ENCODE peak calls at places on chromosome 22, in four cellular contexts. A is A549, G is HepG2, S is GM12878. B is an unnamed sample.

GRCh38 chr22:41808400-41808799 is 7.9 kb downstream of the CCDC134 start:
- DNase-seq in A (no peak), G (no peak), S (no peak), B (peak)

GRCh38 chr22:25806579-25806978 is 64.6 kb downstream of the MYO18B start:
- DNase-seq in A (no peak), G (no peak), S (no peak), B (no peak)

GRCh38 chr22:23394525-23395326 is 185.4 kb downstream of the IGLL1 start:
- DNase-seq in A (no peak), G (no peak), S (no peak), B (no peak)

GRCh38 chr22:32644252-32645100 is 157.0 kb upstream of the TIMP3 start:
- DNase-seq in A (no peak), G (peak), S (no peak), B (no peak)

GRCh38 chr22:39026509-39027150 is 5.7 kb downstream of the APOBEC3D start:
- DNase-seq in A (no peak), G (no peak), S (no peak), B (no peak)

GRCh38 chr22:49746065-49746464 is 81.6 kb downstream of the BRD1 start:
- DNase-seq in A (no peak), G (no peak), S (no peak), B (no peak)

GRCh38 chr22:29313126-29314071 is 2.1 kb downstream of the RASL10A start:
- DNase-seq in A (no peak), G (no peak), S (no peak), B (peak)

GRCh38 chr22:25899566-25899965 is 157.6 kb downstream of the MYO18B start:
- DNase-seq in A (no peak), G (no peak), S (no peak), B (no peak)

GRCh38 chr22:33896154-33896800 is 24.0 kb downstream of the LARGE1 start:
- DNase-seq in A (no peak), G (no peak), S (no peak), B (no peak)

GRCh38 chr22:50481440-50482106 is at the start of gene ADM2:
- DNase-seq in A (peak), G (peak), S (no peak), B (peak)

GRCh38 chr22:24107668-24108067 is 73.6 kb upstream of the SUSD2 start:
- DNase-seq in A (no peak), G (no peak), S (no peak), B (no peak)

GRCh38 chr22:34645375-34645774 is 420.6 kb upstream of the ISX start:
- DNase-seq in A (no peak), G (peak), S (no peak), B (no peak)

GRCh38 chr22:36411589-36412258 is 24.0 kb upstream of the MYH9 start:
- DNase-seq in A (no peak), G (peak), S (no peak), B (no peak)

GRCh38 chr22:24141586-24141985 is 39.7 kb upstream of the SUSD2 start:
- DNase-seq in A (no peak), G (no peak), S (no peak), B (no peak)

GRCh38 chr22:37263966-37264887 is 18.1 kb upstream of the CYTH4 start:
- DNase-seq in A (no peak), G (no peak), S (no peak), B (no peak)

GRCh38 chr22:24494535-24495364 is at the start of gene UPB1:
- DNase-seq in A (no peak), G (no peak), S (no peak), B (no peak)

GRCh38 chr22:49650336-49651241 is 177.1 kb downstream of the BRD1 start:
- DNase-seq in A (no peak), G (no peak), S (no peak), B (no peak)

GRCh38 chr22:37018815-37019308 is 385 bp downstream of the TST start:
- DNase-seq in A (no peak), G (peak), S (no peak), B (peak)

GRCh38 chr22:17121235-17122195 is at the start of gene TMEM121B:
- DNase-seq in A (no peak), G (no peak), S (no peak), B (peak)

GRCh38 chr22:46542011-46542985 is 4.9 kb upstream of the CELSR1 start:
- DNase-seq in A (peak), G (peak), S (peak), B (peak)

GRCh38 chr22:48371391-48371790 is 1456.3 kb downstream of the BRD1 start:
- DNase-seq in A (no peak), G (no peak), S (no peak), B (no peak)

GRCh38 chr22:23272371-23272770 is 92.1 kb downstream of the BCR start:
- DNase-seq in A (no peak), G (no peak), S (no peak), B (peak)

GRCh38 chr22:31394326-31394725 is 5.1 kb upstream of the DRG1 start:
- DNase-seq in A (no peak), G (no peak), S (no peak), B (no peak)

GRCh38 chr22:31393890-31394289 is 5.5 kb upstream of the DRG1 start:
- DNase-seq in A (no peak), G (no peak), S (no peak), B (no peak)

GRCh38 chr22:31400023-31400397 is 606 bp downstream of the DRG1 start:
- DNase-seq in A (no peak), G (no peak), S (no peak), B (no peak)

GRCh38 chr22:31399211-31400022 is at the start of gene DRG1:
- DNase-seq in A (peak), G (peak), S (peak), B (peak)
- TF ChIP-seq POLR2AphosphoS2 in A (no peak), G (no peak), S (peak), B (no peak)

DNA sequence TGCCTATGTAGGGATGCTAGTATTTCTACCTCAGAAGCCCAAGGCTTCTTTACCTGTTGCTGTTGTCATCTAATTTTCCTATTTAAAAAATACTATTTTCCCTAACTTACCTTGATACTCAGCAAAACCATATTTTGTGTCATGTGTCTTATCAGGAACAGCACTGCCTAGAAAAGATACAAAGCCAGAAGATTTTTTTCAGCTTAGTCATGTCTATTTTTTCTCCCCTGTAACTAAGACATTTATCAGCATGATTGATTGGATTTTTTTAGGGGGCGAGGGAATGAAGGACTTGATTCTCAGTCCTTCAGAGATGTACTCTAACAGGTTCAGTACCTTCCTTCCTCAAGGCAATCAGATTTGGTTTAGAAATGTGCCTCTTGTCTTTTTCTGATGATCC is 3.5 kb upstream of the PIK3IP1 start:
- DNase-seq in A (no peak), G (no peak), S (no peak), B (no peak)
- TF ChIP-seq POLR2AphosphoS2 in A (no peak), G (no peak), S (no peak), B (no peak)

GRCh38 chr22:28002863-28003565 is 84.0 kb upstream of the PITPNB start:
- DNase-seq in A (no peak), G (no peak), S (no peak), B (no peak)

GRCh38 chr22:28006271-28006670 is 87.2 kb upstream of the PITPNB start:
- DNase-seq in A (no peak), G (no peak), S (no peak), B (no peak)

GRCh38 chr22:28008056-28008455 is 89.0 kb upstream of the PITPNB start:
- DNase-seq in A (no peak), G (no peak), S (no peak), B (no peak)

GRCh38 chr22:28004021-28004420 is 85.0 kb upstream of the PITPNB start:
- DNase-seq in A (no peak), G (no peak), S (no peak), B (no peak)

DNA sequence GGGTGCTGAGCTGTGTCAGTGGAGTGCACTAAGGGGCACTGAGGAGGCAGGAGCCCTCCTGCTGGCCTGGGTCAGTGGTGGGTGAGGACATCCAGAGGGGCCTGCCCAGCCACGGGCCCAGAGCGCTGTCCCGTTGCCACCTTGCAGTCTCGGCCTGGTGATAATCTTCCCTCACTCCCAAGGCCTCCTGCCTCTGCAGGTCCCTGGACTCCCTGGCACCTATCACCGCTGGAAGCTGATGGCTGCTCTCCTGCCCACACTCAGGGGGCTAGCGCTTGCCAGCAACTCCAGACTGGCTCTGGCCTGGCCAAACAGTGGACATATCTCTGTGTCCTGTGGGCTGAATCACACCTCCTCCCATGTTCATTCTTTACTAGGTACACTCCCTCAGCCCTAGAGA is 86.5 kb upstream of the PITPNB start:
- DNase-seq in A (no peak), G (no peak), S (no peak), B (no peak)
- TF ChIP-seq POLR2AphosphoS2 in A (no peak), G (no peak), S (no peak), B (no peak)

GRCh38 chr22:27801616-27802388 is at the start of gene MN1:
- DNase-seq in A (peak), G (no peak), S (no peak), B (no peak)
- TF ChIP-seq POLR2AphosphoS2 in A (no peak), G (no peak), S (no peak), B (no peak)

GRCh38 chr22:21025763-21026755 is 6.3 kb downstream of the SLC7A4 start:
- DNase-seq in A (no peak), G (no peak), S (no peak), B (no peak)

GRCh38 chr22:21028277-21029251 is 3.8 kb downstream of the SLC7A4 start:
- DNase-seq in A (no peak), G (no peak), S (no peak), B (no peak)

GRCh38 chr22:21025266-21025665 is 7.1 kb downstream of the SLC7A4 start:
- DNase-seq in A (no peak), G (no peak), S (no peak), B (no peak)

GRCh38 chr22:21029486-21030025 is 2.8 kb downstream of the SLC7A4 start:
- DNase-seq in A (no peak), G (no peak), S (no peak), B (no peak)

DNA sequence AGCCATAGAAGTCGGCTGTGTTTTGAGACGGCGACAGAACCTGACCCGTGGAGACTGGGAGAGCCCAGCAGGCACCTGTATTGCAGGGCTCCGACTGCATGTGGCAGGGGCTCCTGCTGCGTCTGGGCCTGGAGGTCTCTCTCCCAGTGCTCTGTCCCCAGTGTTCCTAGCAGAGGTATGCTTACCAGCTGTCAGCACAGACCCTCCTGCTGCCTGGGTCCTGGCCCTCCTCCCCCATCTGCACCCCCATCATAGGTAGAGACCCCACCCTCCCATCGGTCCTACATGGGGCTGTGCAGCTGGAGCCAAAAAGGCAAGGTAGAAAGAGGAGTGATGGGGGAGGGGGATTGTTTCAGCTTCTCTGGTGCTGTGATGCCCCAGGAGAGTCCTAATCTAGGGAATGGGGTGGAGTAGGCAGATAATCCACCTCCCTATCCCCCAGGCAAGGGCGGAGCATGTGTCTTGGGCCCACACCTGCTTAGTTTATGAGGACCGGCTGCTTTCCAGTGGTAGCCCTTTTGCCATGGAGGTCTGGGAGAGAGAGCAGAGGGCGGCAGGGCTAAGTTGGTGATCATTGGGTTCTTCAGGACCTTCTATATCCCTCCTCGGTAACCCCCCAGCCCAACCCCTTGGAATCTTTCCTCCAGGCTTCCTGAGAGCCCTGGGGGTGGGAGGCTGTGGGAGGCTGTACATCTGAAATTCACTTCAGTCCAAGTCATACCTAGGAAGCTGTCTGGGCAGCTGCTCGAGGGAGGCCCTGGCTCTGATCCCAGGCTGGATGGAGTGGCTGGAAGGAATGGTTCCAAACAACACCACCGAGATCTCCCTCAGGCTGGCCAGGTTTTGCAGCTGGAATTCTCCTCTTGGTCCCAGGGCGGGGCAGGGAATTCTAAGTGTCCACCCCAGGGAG is 5.3 kb downstream of the SLC7A4 start:
- DNase-seq in A (no peak), G (no peak), S (no peak), B (no peak)
- TF ChIP-seq POLR2AphosphoS2 in A (no peak), G (no peak), S (no peak), B (no peak)

DNA sequence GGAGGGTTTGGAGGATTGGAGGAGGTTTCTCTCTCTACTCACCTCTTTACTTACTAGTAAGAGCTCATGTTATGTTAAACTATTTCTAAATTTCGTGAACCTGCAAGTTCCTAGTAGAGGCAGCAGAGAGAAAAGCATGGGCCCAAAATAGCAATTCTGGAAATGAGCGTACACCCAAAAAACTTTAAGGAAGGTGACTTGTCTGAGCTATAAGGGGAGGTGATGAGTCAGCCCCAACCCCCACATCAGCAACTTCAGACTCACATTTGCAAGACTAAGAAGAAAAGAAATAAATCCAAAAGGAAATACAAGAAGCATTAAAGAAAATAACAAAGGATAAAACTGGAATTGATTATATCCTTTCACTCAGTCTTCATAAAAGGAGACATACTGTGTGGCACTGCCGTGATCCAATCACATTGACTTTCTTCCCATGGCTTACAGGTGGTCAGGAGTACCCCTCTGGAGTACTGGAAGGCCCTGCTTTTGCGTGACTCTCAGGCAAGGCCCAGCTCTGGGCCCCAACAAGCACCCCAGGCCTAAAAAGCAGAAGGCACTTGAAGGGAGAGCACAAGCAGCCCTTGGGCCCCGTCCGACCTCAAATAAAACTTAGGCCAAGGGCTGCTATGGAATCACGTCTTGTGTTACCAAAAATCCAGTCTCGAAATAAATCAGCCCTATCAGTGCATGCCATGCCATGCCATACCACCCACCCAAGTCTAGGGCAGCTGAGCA is 14.3 kb downstream of the PACSIN2 start:
- DNase-seq in A (no peak), G (no peak), S (no peak), B (no peak)
- TF ChIP-seq POLR2AphosphoS2 in A (no peak), G (no peak), S (no peak), B (no peak)

GRCh38 chr22:27207907-27208306 is 550.5 kb downstream of the MIAT start:
- DNase-seq in A (peak), G (no peak), S (no peak), B (no peak)

GRCh38 chr22:27204280-27204679 is 546.9 kb downstream of the MIAT start:
- DNase-seq in A (no peak), G (no peak), S (no peak), B (no peak)

GRCh38 chr22:27204817-27205216 is 547.4 kb downstream of the MIAT start:
- DNase-seq in A (no peak), G (no peak), S (no peak), B (no peak)

GRCh38 chr22:27206747-27207133 is 549.4 kb downstream of the MIAT start:
- DNase-seq in A (no peak), G (no peak), S (no peak), B (no peak)

DNA sequence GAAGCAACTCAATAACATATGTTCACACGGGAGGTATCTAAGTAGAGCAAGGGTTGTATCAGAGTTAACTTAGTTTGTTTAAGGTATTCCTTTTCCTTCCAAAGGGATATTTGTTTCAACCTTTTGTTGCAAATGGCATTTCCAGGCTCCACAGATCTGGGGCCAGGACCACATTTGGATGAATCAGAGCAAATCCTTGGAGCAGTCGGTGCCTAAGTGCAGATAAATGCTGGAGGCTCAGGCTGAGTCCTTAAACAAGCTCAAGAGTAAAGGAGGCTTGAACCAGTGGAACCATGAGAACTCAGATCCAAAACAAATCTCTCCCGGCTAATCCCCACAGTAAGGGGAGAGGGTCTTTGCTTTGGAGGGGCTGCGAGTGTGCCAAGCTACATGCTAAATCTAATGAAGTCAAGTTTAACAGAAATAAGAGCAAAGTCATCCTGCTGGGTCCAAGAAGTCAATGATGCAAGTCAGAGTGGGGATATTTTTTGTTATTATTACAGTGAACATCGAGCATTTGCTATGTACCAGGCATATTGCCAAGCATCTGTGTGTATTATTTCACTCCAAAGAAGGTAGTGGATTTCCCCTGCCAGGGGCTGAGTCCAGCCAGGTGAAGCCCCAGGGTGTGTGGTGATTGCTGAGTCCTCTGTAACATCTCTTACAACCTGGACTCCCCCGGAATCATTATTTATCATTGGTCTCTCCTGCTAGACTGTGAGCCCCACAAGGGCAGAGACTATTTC is 548.8 kb downstream of the MIAT start:
- DNase-seq in A (no peak), G (no peak), S (no peak), B (no peak)
- TF ChIP-seq POLR2AphosphoS2 in A (no peak), G (no peak), S (no peak), B (no peak)

GRCh38 chr22:19840059-19840458 is 14.6 kb downstream of the GNB1L start:
- DNase-seq in A (no peak), G (peak), S (no peak), B (no peak)

GRCh38 chr22:19843107-19843856 is 11.4 kb downstream of the GNB1L start:
- DNase-seq in A (no peak), G (no peak), S (no peak), B (peak)

GRCh38 chr22:19842386-19843106 is 12.1 kb downstream of the GNB1L start:
- DNase-seq in A (no peak), G (no peak), S (no peak), B (peak)

GRCh38 chr22:19840955-19841640 is 13.6 kb downstream of the GNB1L start:
- DNase-seq in A (no peak), G (peak), S (no peak), B (no peak)

DNA sequence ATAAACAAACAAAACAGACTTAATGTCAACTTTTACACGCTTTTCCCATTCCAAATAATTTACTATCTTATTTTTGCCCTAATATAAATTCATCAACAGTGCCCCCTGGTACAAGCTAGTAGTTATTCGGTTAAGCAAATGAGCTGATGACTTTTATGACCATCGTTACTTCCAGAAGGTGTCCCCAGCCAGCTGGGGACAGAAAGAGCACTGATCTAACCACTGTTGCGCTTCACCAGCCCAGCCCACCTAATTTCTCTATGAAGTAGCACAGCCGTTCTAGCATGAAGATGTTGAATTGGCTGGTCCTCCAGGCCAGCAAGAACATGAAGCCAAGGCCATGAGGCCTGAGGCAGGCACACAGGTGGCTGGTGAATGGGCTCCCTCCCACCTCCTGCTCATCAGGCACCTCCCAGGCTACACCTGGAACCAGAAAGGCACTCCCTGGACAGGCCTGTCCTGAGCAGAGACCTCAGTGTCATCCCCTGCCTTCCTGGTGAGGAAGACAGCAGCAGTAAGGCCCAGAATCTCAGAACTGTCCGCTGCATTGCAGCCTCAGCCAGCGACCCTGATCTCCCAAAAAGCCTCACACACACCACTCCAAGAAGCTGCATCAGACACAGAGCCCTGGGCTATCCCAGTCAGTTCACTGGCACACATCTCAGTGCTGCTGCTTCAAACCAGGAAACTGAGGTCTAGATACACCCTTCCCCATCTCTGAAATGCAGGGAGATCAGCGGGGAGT is 12.9 kb downstream of the GNB1L start:
- DNase-seq in A (no peak), G (no peak), S (no peak), B (no peak)
- TF ChIP-seq POLR2AphosphoS2 in A (no peak), G (no peak), S (no peak), B (no peak)